ENCODE peak calls at places on chromosomes 16 and 17, in five cellular contexts. Y is GM12878, W is H1, L is HepG2, N is K562. R is an unnamed sample.

GRCh38 chr16:83002351-83003334 is 375.9 kb downstream of the CDH13 start:
- DNase-seq in N (no peak), W (no peak), L (no peak), Y (no peak), R (no peak)

GRCh38 chr17:36728030-36728991 is 126.9 kb downstream of the MRM1 start:
- DNase-seq in L (no peak), N (peak; percentile 92), W (no peak), Y (no peak), R (no peak)

GRCh38 chr16:56965149-56965938 is 3.6 kb downstream of the CETP start:
- DNase-seq in L (no peak), N (no peak), W (no peak), Y (no peak), R (no peak)

GRCh38 chr17:15920758-15921239 is 24.1 kb upstream of the ADORA2B start:
- DNase-seq in Y (no peak), W (no peak), L (peak; percentile 77), N (peak; percentile 65), R (peak; percentile 60)

GRCh38 chr16:73433493-73434307 is 385.8 kb upstream of the ZFHX3 start:
- DNase-seq in W (no peak), N (no peak), Y (no peak), L (no peak), R (no peak)

GRCh38 chr16:29992371-29992967 is 2.9 kb downstream of the HIRIP3 start:
- DNase-seq in L (no peak), W (no peak), N (peak; percentile 33), Y (no peak), R (no peak)

GRCh38 chr17:28394717-28395116 is 11.3 kb downstream of the SLC46A1 start:
- DNase-seq in Y (no peak), W (no peak), L (no peak), N (peak; percentile 17), R (no peak)

GRCh38 chr16:55482056-55482455 is 3.1 kb downstream of the MMP2 start:
- DNase-seq in Y (no peak), W (no peak), N (no peak), L (no peak), R (no peak)

GRCh38 chr17:79942591-79943353 is 92.9 kb downstream of the TBC1D16 start:
- DNase-seq in Y (no peak), W (no peak), L (no peak), N (no peak), R (no peak)

GRCh38 chr16:23691483-23692189 is 12.9 kb downstream of the PLK1 start:
- DNase-seq in W (no peak), L (no peak), N (no peak), Y (no peak), R (no peak)

GRCh38 chr16:21943571-21943970 is 9.6 kb upstream of the UQCRC2 start:
- DNase-seq in L (no peak), W (no peak), Y (no peak), N (no peak), R (no peak)

GRCh38 chr17:3532859-3533142 is 24.8 kb downstream of the TRPV3 start:
- DNase-seq in N (no peak), L (no peak), W (no peak), Y (no peak), R (no peak)
- TF ChIP-seq EZH2 in N (no peak), L (no peak), W (no peak), Y (no peak), R (no peak)

DNA sequence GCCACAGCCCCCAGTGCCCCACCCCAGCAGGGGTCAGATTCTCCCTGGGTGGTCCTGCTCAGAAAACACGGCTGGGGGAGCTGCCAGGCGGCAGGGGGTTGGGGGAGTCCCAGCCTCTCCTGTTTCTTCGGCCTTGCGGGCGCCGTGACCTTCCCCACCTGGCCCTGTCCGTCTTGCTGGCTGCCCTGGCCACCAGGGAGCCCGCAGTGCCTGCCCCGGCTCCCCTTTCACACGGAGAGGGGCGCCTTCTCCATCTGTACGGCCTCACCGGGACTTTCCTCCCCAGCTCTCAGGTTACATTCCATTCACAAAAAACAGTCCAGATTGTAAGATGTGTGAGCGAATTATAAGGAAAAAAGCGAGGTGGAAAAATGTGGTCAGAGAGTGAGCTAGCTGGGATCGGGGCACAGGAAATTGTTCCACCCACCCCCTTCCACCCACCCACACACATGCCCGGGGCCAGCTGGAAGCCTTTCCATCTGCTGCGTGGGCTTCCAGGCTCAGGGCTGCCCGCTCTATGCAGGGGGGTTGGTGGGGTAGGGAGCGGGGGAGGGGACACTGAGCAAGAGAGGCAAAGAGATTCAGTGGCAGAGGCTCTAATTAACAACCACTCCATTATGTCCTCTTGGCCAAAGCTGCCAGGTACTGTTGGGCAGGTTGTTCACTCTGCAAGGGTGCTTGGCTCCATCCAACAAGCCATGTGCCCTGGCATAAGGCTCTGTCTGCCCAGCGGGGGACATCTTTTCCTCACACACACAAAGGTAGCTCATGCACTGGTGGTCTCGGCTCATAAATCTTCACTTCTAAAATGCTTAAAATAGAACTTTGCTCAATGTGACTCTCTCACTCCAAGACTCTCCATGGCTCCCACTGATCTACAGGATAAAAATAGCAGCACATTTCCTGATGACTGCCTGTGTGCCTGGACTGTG is 14.7 kb upstream of the CIBAR2 start:
- DNase-seq in Y (no peak), W (peak; percentile 66), N (peak; percentile 33), L (no peak), R (no peak)
- TF ChIP-seq JUND in Y (no peak), W (no peak), N (no peak), L (no peak), R (no peak)

DNA sequence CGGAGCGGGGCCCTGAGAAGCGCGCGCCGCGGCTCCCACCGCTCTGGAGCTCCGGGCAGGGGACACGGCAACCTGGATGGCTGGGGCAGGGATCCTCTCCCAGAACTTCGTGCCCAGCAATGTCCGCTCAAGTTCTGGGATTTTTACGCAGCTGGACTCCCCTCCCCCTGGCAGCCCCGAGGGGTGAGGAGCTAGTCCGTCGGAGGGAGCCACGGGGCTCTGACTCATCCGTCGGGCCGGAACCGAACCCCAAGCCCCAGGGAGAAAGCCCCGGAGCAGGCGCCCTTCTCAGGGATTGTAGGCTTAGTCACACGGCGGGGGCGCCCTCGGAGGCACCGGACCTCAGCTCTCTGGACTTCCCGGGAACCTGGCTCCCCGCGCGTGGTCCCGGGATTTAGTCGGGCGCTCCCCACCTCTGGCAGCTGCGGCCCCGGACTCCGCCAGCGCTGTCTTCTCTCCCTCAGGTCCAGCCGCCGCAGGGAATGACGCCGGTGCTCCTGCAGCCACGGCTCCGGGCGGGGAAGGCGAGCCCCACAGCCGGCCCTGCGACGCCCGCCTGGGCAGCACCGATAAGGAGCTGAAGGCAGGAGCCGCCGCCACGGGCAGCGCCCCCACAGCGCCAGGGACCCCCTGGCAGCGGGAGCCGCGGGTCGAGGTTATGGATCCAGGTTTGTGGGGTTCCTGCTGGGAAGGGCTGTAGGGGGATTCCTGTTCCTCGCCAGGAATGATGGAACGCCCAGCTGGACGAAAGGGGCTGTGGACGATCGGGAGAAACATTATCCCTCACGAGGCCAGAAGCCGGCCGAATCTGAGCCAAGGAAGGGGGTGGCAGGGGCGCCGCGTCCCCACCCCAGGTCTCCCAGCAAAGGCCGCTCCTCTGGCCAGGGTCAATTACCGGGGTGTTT is 830 bp downstream of the SPHK1 start:
- DNase-seq in W (peak; percentile 74), Y (no peak), N (peak; percentile 78), L (peak; percentile 39), R (no peak)
- TF ChIP-seq EZH2 in W (peak; percentile 91), Y (no peak), N (no peak), L (no peak), R (no peak)

GRCh38 chr16:1613728-1614225 is 1.6 kb downstream of the CRAMP1 start:
- DNase-seq in N (peak; percentile 34), L (no peak), W (no peak), Y (no peak), R (no peak)
- TF ChIP-seq JUND in N (no peak), L (no peak), W (no peak), Y (no peak), R (no peak)

DNA sequence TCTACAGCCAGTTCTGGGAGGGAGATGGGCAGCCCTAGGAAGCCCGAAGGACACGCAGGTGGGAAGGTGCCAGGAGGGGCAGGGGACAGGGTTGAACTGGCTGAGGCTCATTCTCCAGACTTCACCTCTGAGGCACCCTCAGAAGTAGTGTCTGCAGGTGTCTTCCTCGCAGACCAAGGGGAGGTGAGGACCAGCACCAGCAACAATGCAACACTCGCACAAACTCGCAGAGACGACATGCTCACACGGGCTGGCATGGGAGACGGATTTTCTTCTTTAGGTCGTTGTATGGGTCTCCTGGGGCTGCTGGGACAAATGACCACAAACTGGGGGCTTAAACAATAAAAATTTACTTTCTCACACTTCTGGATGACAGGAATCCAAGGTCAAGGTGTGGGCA is 132.2 kb upstream of the FOXF1 start:
- DNase-seq in Y (no peak), W (no peak), N (no peak), L (no peak), R (no peak)
- TF ChIP-seq EZH2 in Y (no peak), W (no peak), N (no peak), L (no peak), R (no peak)

R was measured in HCT116.